ENCODE peak calls at places on chromosomes 16 and 17, in seven cellular contexts. M, U, H, F, L, N and P are unnamed samples.

GRCh38 chr17:40225151-40225550 is 6.0 kb downstream of the WIPF2 start:
- DNase-seq in M (no peak), U (no peak), H (no peak), F (no peak), L (no peak), N (no peak), P (no peak)

GRCh38 chr17:16999931-17000625 is 28.2 kb upstream of the TNFRSF13B start:
- DNase-seq in M (no peak), U (no peak), H (no peak), F (no peak), L (no peak), N (no peak), P (no peak)

GRCh38 chr16:54140057-54140787 is 146.4 kb downstream of the IRX3 start:
- DNase-seq in M (no peak), U (no peak), H (peak), F (no peak), L (no peak), N (no peak), P (no peak)

GRCh38 chr17:75246404-75246803 is 15.0 kb downstream of the GGA3 start:
- DNase-seq in M (no peak), U (no peak), H (no peak), F (no peak), L (no peak), N (no peak), P (no peak)

GRCh38 chr17:55320594-55321506 is 56.1 kb downstream of the HLF start:
- DNase-seq in M (no peak), U (peak), H (peak), F (no peak), L (no peak), N (no peak), P (no peak)

GRCh38 chr17:28950017-28950751 is 1.1 kb downstream of the PHF12 start:
- DNase-seq in M (no peak), U (peak), H (peak), F (peak), L (no peak), N (peak), P (peak)

GRCh38 chr17:9001539-9001938 is 19.8 kb upstream of the NTN1 start:
- DNase-seq in M (no peak), U (no peak), H (no peak), F (no peak), L (no peak), N (no peak), P (no peak)

GRCh38 chr17:54900457-54901229 is at the start of gene TOM1L1:
- DNase-seq in M (no peak), U (peak), H (peak), F (peak), L (no peak), N (peak), P (peak)

GRCh38 chr16:23753908-23754593 is 775 bp upstream of the CHP2 start:
- DNase-seq in M (no peak), U (no peak), H (peak), F (no peak), L (no peak), N (no peak), P (no peak)

GRCh38 chr16:57186630-57187507 is 740 bp downstream of the RSPRY1 start:
- DNase-seq in M (no peak), U (no peak), H (peak), F (no peak), L (no peak), N (peak), P (no peak)

GRCh38 chr17:83176956-83177583 is 97.7 kb downstream of the METRNL start:
- DNase-seq in M (no peak), U (peak), H (no peak), F (no peak), L (no peak), N (no peak), P (no peak)

GRCh38 chr16:4487955-4488481 is 11.8 kb downstream of the HMOX2 start:
- DNase-seq in M (peak), U (no peak), H (no peak), F (no peak), L (no peak), N (no peak), P (no peak)

GRCh38 chr16:72785886-72786285 is 262.0 kb downstream of the ZFHX3 start:
- DNase-seq in M (no peak), U (no peak), H (no peak), F (no peak), L (no peak), N (no peak), P (no peak)

GRCh38 chr17:17684901-17685774 is 3.9 kb downstream of the RAI1 start:
- DNase-seq in M (no peak), U (no peak), H (peak), F (no peak), L (no peak), N (peak), P (no peak)

GRCh38 chr16:22250522-22250921 is 44.4 kb downstream of the EEF2K start:
- DNase-seq in M (no peak), U (no peak), H (no peak), F (no peak), L (no peak), N (no peak), P (no peak)

GRCh38 chr16:23557779-23558330 is 328 bp downstream of the UBFD1 start:
- DNase-seq in M (no peak), U (no peak), H (no peak), F (no peak), L (peak), N (no peak), P (no peak)

GRCh38 chr16:54886078-54886477 is 44.6 kb upstream of the IRX5 start:
- DNase-seq in M (no peak), U (no peak), H (no peak), F (no peak), L (no peak), N (no peak), P (no peak)

GRCh38 chr17:76914937-76915336 is 46.7 kb downstream of the MGAT5B start:
- DNase-seq in M (no peak), U (no peak), H (no peak), F (no peak), L (no peak), N (no peak), P (no peak)

GRCh38 chr16:29678691-29679267 is at the start of gene QPRT:
- DNase-seq in M (no peak), U (no peak), H (peak), F (peak), L (no peak), N (peak), P (peak)

GRCh38 chr16:17367034-17367433 is 103.7 kb downstream of the XYLT1 start:
- DNase-seq in M (no peak), U (no peak), H (no peak), F (peak), L (no peak), N (no peak), P (peak)

GRCh38 chr17:11140028-11140427 is 101.0 kb upstream of the SHISA6 start:
- DNase-seq in M (no peak), U (no peak), H (no peak), F (no peak), L (peak), N (no peak), P (no peak)

GRCh38 chr16:79100456-79100855 is 500.1 kb downstream of the MAF start:
- DNase-seq in M (no peak), U (no peak), H (no peak), F (no peak), L (no peak), N (no peak), P (no peak)

GRCh38 chr16:28531777-28532744 is 6.7 kb downstream of the NUPR1 start:
- DNase-seq in M (no peak), U (peak), H (peak), F (no peak), L (no peak), N (peak), P (no peak)

GRCh38 chr16:67542464-67542863 is 13.8 kb downstream of the RIPOR1 start:
- DNase-seq in M (no peak), U (no peak), H (peak), F (peak), L (no peak), N (peak), P (peak)

GRCh38 chr16:49858200-49859129 is 2.6 kb upstream of the ZNF423 start:
- DNase-seq in M (no peak), U (no peak), H (peak), F (peak), L (no peak), N (no peak), P (no peak)

GRCh38 chr16:10946308-10946707 is 1.9 kb downstream of the CLEC16A start:
- DNase-seq in M (no peak), U (no peak), H (peak), F (no peak), L (no peak), N (peak), P (no peak)

GRCh38 chr16:10951016-10951415 is 6.7 kb downstream of the CLEC16A start:
- DNase-seq in M (no peak), U (no peak), H (no peak), F (no peak), L (no peak), N (no peak), P (no peak)

GRCh38 chr16:10947211-10947787 is 2.9 kb downstream of the CLEC16A start:
- DNase-seq in M (no peak), U (no peak), H (peak), F (no peak), L (no peak), N (no peak), P (no peak)

GRCh38 chr16:10950393-10950792 is 6.0 kb downstream of the CLEC16A start:
- DNase-seq in M (no peak), U (no peak), H (peak), F (no peak), L (no peak), N (peak), P (no peak)

DNA sequence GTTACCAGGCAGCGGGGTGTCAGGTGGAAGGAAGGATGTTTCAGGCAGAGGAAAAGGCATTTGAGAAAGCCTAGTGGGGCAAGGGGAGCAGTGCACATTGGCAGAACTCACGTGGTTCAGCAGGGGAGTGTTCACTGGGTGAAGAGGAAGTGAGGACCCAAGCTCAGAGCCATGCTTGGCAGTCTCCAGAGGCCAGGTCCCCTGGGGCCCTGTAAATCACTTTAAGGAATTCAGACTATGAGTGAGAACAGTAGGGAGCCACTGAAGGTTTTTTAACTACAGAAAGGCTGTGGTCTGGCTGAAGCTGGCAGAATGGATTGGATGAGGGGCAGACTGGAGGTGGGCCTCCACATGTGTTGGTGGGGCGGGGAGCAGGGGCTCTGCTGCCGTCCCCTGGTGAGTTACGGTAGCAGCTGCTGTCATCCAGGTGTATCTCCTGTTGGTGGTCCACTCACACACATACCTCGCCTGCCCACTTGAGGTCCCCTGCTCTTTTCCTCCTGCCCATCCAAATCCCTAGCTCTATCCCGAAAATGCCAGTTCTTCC is 5.1 kb downstream of the CLEC16A start:
- DNase-seq in M (no peak), U (no peak), H (peak), F (peak), L (no peak), N (peak), P (no peak)
- TF ChIP-seq CTCF in M (no peak), U (peak), H (peak), F (no peak), L (no peak), N (no peak), P (no peak)

GRCh38 chr17:64145460-64145750 is 15.5 kb upstream of the ERN1 start:
- DNase-seq in M (no peak), U (no peak), H (no peak), F (no peak), L (no peak), N (no peak), P (no peak)
- TF ChIP-seq CTCF in M (peak), U (no peak), H (no peak), F (no peak), L (no peak), N (no peak), P (no peak)

GRCh38 chr16:1781758-1782407 is 488 bp downstream of the SPSB3 start:
- DNase-seq in M (no peak), U (no peak), H (peak), F (peak), L (no peak), N (peak), P (no peak)
- TF ChIP-seq CTCF in M (peak), U (peak), H (peak), F (no peak), L (no peak), N (no peak), P (no peak)

DNA sequence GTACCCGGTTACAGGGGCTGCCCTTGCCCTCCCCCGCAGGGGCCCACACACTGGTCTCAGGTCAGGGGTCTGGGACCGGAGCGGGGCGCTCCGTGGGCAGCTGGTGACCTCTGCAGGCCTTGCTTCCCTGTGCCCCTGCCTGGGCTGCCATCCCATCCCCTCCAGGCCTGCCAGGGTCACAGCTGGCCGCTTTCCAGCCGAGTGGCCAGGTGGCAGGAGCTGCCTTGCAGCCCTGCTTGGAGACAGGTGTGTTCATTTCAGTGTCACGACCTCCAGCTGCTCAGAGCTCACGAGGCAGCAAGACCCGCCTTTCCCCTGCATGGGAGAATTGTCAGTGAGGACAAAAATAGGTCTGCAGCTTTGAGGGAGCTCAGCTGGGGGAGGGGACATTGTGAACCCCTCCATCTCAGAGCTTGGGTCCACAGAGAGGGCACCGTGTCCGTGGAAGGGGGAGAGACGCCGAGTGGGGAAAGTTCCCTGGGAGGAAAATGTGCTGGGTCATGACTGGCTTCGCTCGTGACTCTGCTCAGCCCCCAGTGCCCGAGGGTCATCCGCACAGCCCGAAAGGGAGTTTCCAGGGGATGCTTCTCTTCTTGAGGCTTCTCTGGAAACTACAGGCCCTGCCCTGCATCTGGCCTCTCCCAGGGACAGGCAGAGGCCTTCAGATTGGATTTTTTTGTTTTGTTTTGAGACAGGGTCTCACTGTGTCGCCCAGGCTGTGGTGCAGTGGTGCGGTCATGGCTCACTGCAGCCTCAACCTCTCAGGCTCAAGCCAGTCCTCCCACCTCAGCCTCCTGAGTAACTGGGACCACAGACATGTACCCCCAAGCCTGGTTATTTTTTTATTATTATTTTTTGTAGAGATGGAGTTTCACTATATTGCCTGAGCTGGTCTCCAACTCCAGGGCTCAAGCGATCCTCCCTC is 10.0 kb upstream of the GSE1 start:
- DNase-seq in M (no peak), U (no peak), H (no peak), F (no peak), L (no peak), N (peak), P (peak)
- TF ChIP-seq CTCF in M (peak), U (no peak), H (no peak), F (no peak), L (no peak), N (no peak), P (no peak)